ENCODE peak calls at places on chromosome 10, in nine cellular contexts. S is heart right ventricle, G is HT1080, Y is stomach, T is hepatic stellate cell, P is Kasumi-1, O is ecto neural progenitor cell, Q is NCI-H1105 treated with DMSO at 0.1 percent for 48 hours, R is HuH-7. J is an unnamed sample.
A peak's percentile ranks its signal among the peaks of the same experiment; 100 is the strongest.

GRCh38 chr10:30178565-30178964 is 119.2 kb upstream of the JCAD start:
- DNase-seq in S (no peak), G (no peak), Y (no peak), T (no peak), P (no peak), O (no peak), Q (no peak), R (no peak), J (no peak)

GRCh38 chr10:66259836-66260235 is 666.0 kb upstream of the LRRTM3 start:
- DNase-seq in S (no peak), G (no peak), Y (no peak), T (no peak), P (no peak), O (no peak), Q (no peak), R (no peak), J (no peak)

GRCh38 chr10:66836057-66836456 is 89.8 kb upstream of the LRRTM3 start:
- DNase-seq in S (no peak), G (peak; percentile 77), Y (no peak), T (peak; percentile 24), P (no peak), O (no peak), Q (no peak), R (no peak), J (no peak)

GRCh38 chr10:22323538-22324305 is 2.8 kb downstream of the BMI1 start:
- DNase-seq in S (no peak), G (no peak), Y (no peak), T (no peak), P (no peak), O (no peak), Q (no peak), R (no peak), J (no peak)

GRCh38 chr10:129021597-129022304 is 445.3 kb upstream of the MGMT start:
- DNase-seq in S (peak; percentile 22), G (no peak), Y (no peak), T (no peak), P (no peak), O (peak; percentile 63), Q (no peak), R (no peak), J (no peak)

GRCh38 chr10:100829103-100829870 is 83.5 kb upstream of the SLF2 start:
- DNase-seq in S (no peak), G (no peak), Y (no peak), T (peak; percentile 30), P (no peak), O (no peak), Q (no peak), R (peak; percentile 66), J (no peak)

GRCh38 chr10:104026762-104027161 is 58.9 kb downstream of the COL17A1 start:
- DNase-seq in S (no peak), G (no peak), Y (no peak), T (no peak), P (no peak), O (no peak), Q (no peak), R (no peak), J (no peak)

GRCh38 chr10:133260895-133261725 is 15.6 kb downstream of the ADAM8 start:
- DNase-seq in S (peak; percentile 41), G (peak; percentile 32), Y (peak; percentile 57), T (peak; percentile 66), P (peak; percentile 47), O (no peak), Q (peak; percentile 13), R (peak; percentile 69), J (no peak)

GRCh38 chr10:28946479-28946878 is 269.2 kb downstream of the BAMBI start:
- DNase-seq in S (no peak), G (no peak), Y (no peak), T (peak; percentile 57), P (no peak), O (no peak), Q (no peak), R (no peak), J (no peak)

GRCh38 chr10:68212721-68213352 is 19.1 kb downstream of the ATOH7 start:
- DNase-seq in S (no peak), G (peak; percentile 44), Y (no peak), T (peak; percentile 26), P (peak; percentile 84), O (no peak), Q (peak; percentile 6), R (no peak), J (no peak)

GRCh38 chr10:76902949-76903348 is 734.7 kb downstream of the KCNMA1 start:
- DNase-seq in S (peak; percentile 71), G (peak; percentile 17), Y (no peak), T (no peak), P (peak; percentile 75), O (peak; percentile 71), Q (no peak), R (peak; percentile 10), J (no peak)

GRCh38 chr10:17059197-17059688 is 70.4 kb downstream of the CUBN start:
- DNase-seq in S (no peak), G (peak; percentile 83), Y (no peak), T (peak; percentile 43), P (no peak), O (no peak), Q (no peak), R (no peak), J (no peak)

GRCh38 chr10:27752673-27753237 is 7.1 kb upstream of the MKX start:
- DNase-seq in S (no peak), G (no peak), Y (no peak), T (no peak), P (no peak), O (no peak), Q (no peak), R (no peak), J (no peak)

GRCh38 chr10:58512470-58513188 is at the start of gene BICC1:
- DNase-seq in S (peak; percentile 11), G (peak; percentile 6), Y (no peak), T (peak; percentile 51), P (peak; percentile 26), O (peak; percentile 75), Q (peak; percentile 25), R (peak; percentile 63), J (peak; percentile 88)

GRCh38 chr10:99316374-99316773 is 12.8 kb upstream of the CNNM1 start:
- DNase-seq in S (no peak), G (no peak), Y (no peak), T (no peak), P (no peak), O (no peak), Q (no peak), R (no peak), J (no peak)

GRCh38 chr10:126240483-126240882 is 147.8 kb downstream of the ADAM12 start:
- DNase-seq in S (no peak), G (no peak), Y (no peak), T (no peak), P (no peak), O (no peak), Q (no peak), R (no peak), J (no peak)

GRCh38 chr10:132306341-132306685 is 1.4 kb downstream of the STK32C start:
- DNase-seq in S (no peak), G (no peak), Y (no peak), T (no peak), P (no peak), O (no peak), Q (no peak), R (no peak), J (no peak)

J was measured in osteocyte.